ENCODE peak calls at places on chromosomes 16 and 17, in four cellular contexts. One of them, this sample, is unnamed.

GRCh38 chr17:50660042-50660886 is 25.6 kb downstream of the ABCC3 start:
- DNase-seq in cardiac muscle cell: peak
- DNase-seq in Calu3: no peak
- DNase-seq in heart left ventricle: peak
- DNase-seq in this sample: no peak

GRCh38 chr17:65079489-65079900 is 23.0 kb upstream of the GNA13 start:
- DNase-seq in heart left ventricle: no peak
- DNase-seq in Calu3: no peak
- DNase-seq in cardiac muscle cell: no peak
- DNase-seq in this sample: no peak

GRCh38 chr16:24568392-24568791 is 29.0 kb downstream of the RBBP6 start:
- DNase-seq in cardiac muscle cell: peak
- DNase-seq in heart left ventricle: no peak
- DNase-seq in Calu3: no peak
- DNase-seq in this sample: no peak

GRCh38 chr17:75525806-75526554 is 483 bp downstream of the LLGL2 start:
- DNase-seq in heart left ventricle: no peak
- DNase-seq in cardiac muscle cell: no peak
- DNase-seq in Calu3: peak
- DNase-seq in this sample: no peak

GRCh38 chr17:77371117-77371887 is 230.5 kb downstream of the SEC14L1 start:
- DNase-seq in cardiac muscle cell: peak
- DNase-seq in Calu3: no peak
- DNase-seq in heart left ventricle: peak
- DNase-seq in this sample: no peak

GRCh38 chr16:88599092-88599733 is 29.0 kb downstream of the ZC3H18 start:
- DNase-seq in cardiac muscle cell: peak
- DNase-seq in Calu3: no peak
- DNase-seq in heart left ventricle: peak
- DNase-seq in this sample: no peak

GRCh38 chr16:56600398-56600999 is 7.9 kb upstream of the MT2A start:
- DNase-seq in heart left ventricle: no peak
- DNase-seq in Calu3: peak
- DNase-seq in cardiac muscle cell: peak
- DNase-seq in this sample: no peak

GRCh38 chr17:2297023-2297422 is 6.6 kb downstream of the SMG6 start:
- DNase-seq in heart left ventricle: no peak
- DNase-seq in Calu3: no peak
- DNase-seq in cardiac muscle cell: no peak
- DNase-seq in this sample: no peak

GRCh38 chr17:60158751-60159478 is 9.1 kb downstream of the CA4 start:
- DNase-seq in Calu3: no peak
- DNase-seq in heart left ventricle: no peak
- DNase-seq in cardiac muscle cell: peak
- DNase-seq in this sample: no peak

GRCh38 chr17:50787106-50787505 is 19.8 kb upstream of the ANKRD40CL start:
- DNase-seq in Calu3: no peak
- DNase-seq in heart left ventricle: no peak
- DNase-seq in cardiac muscle cell: no peak
- DNase-seq in this sample: no peak

GRCh38 chr16:85008267-85008666 is 3.1 kb downstream of the ZDHHC7 start:
- DNase-seq in heart left ventricle: no peak
- DNase-seq in Calu3: no peak
- DNase-seq in cardiac muscle cell: no peak
- DNase-seq in this sample: no peak

GRCh38 chr17:8941520-8941919 is 24.0 kb downstream of the PIK3R5 start:
- DNase-seq in heart left ventricle: no peak
- DNase-seq in Calu3: no peak
- DNase-seq in cardiac muscle cell: no peak
- DNase-seq in this sample: no peak

GRCh38 chr17:50028207-50029120 is 27.4 kb upstream of the ITGA3 start:
- DNase-seq in Calu3: peak
- DNase-seq in cardiac muscle cell: peak
- DNase-seq in heart left ventricle: no peak
- DNase-seq in this sample: no peak

GRCh38 chr16:66085651-66086050 is 280.8 kb upstream of the CDH5 start:
- DNase-seq in cardiac muscle cell: no peak
- DNase-seq in heart left ventricle: no peak
- DNase-seq in Calu3: no peak
- DNase-seq in this sample: no peak

GRCh38 chr17:63881935-63882601 is at the start of gene GH2:
- DNase-seq in cardiac muscle cell: peak
- DNase-seq in heart left ventricle: no peak
- DNase-seq in Calu3: peak
- DNase-seq in this sample: peak

GRCh38 chr17:49545007-49545660 is 30.5 kb upstream of the NXPH3 start:
- DNase-seq in Calu3: no peak
- DNase-seq in cardiac muscle cell: no peak
- DNase-seq in heart left ventricle: no peak
- DNase-seq in this sample: no peak

GRCh38 chr17:82449883-82450356 is 632 bp downstream of the CYBC1 start:
- DNase-seq in cardiac muscle cell: no peak
- DNase-seq in Calu3: no peak
- DNase-seq in heart left ventricle: no peak
- DNase-seq in this sample: no peak

GRCh38 chr16:88331989-88332920 is 50.5 kb upstream of the ZNF469 start:
- DNase-seq in cardiac muscle cell: peak
- DNase-seq in heart left ventricle: no peak
- DNase-seq in Calu3: peak
- DNase-seq in this sample: no peak

GRCh38 chr16:85394511-85395206 is 218.5 kb upstream of the GSE1 start:
- DNase-seq in heart left ventricle: no peak
- DNase-seq in Calu3: no peak
- DNase-seq in cardiac muscle cell: no peak
- DNase-seq in this sample: no peak

GRCh38 chr17:5019475-5019956 is 15.7 kb downstream of the SLC52A1 start:
- DNase-seq in heart left ventricle: no peak
- DNase-seq in Calu3: no peak
- DNase-seq in cardiac muscle cell: peak
- DNase-seq in this sample: peak

GRCh38 chr16:56300901-56301351 is 109.6 kb downstream of the GNAO1 start:
- DNase-seq in cardiac muscle cell: no peak
- DNase-seq in Calu3: no peak
- DNase-seq in heart left ventricle: no peak
- DNase-seq in this sample: no peak

GRCh38 chr16:13507530-13507929 is 412.4 kb upstream of the ERCC4 start:
- DNase-seq in cardiac muscle cell: no peak
- DNase-seq in heart left ventricle: no peak
- DNase-seq in Calu3: no peak
- DNase-seq in this sample: no peak

DNA sequence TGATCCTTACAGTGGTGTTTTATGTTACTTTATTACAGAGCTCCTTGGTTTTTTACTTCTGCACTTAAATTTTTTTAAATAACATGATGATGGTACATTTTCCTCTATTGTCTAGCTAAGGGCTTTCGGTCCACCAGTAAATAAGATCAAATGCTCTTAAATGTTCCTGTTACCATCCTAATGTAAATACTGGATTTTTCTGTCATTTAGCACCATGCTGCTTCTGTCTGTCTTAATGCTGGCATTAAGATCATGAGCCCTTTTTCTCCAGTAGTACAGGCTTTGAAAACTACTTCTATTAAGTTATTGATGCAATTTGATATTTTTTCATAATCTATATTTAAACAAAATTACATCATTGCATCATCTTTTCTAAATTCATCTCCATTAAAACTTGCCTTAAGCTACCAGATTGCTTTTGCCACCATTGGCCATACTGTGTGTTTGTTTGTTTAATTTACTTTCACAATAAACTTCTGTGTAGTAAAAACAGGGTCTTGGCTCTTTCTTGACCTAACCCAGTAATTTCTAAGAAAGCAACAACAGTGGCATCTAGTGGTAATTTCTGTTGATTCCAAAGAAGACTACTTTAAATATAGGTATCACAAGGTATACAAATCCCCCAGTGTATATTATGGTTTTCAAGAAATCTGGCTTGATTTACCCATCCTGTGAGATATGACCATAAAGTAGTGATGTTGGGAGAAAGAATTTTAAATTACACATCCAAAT is 9.0 kb upstream of the PHAF1 start:
- DNase-seq in Calu3: no peak
- DNase-seq in heart left ventricle: no peak
- DNase-seq in cardiac muscle cell: peak
- DNase-seq in this sample: no peak
- TF ChIP-seq CTCF in Calu3: no peak
- TF ChIP-seq CTCF in heart left ventricle: no peak
- TF ChIP-seq CTCF in cardiac muscle cell: peak
- TF ChIP-seq CTCF in this sample: no peak

GRCh38 chr16:50244140-50244503 is 22.2 kb upstream of the ADCY7 start:
- DNase-seq in Calu3: no peak
- DNase-seq in cardiac muscle cell: no peak
- DNase-seq in heart left ventricle: no peak
- DNase-seq in this sample: no peak

GRCh38 chr16:50246299-50247122 is 19.8 kb upstream of the ADCY7 start:
- DNase-seq in cardiac muscle cell: no peak
- DNase-seq in heart left ventricle: peak
- DNase-seq in Calu3: peak
- DNase-seq in this sample: peak

GRCh38 chr16:50247123-50247905 is 19.0 kb upstream of the ADCY7 start:
- DNase-seq in heart left ventricle: no peak
- DNase-seq in Calu3: no peak
- DNase-seq in cardiac muscle cell: no peak
- DNase-seq in this sample: no peak

GRCh38 chr16:50245417-50246298 is 20.7 kb upstream of the ADCY7 start:
- DNase-seq in heart left ventricle: peak
- DNase-seq in Calu3: peak
- DNase-seq in cardiac muscle cell: peak
- DNase-seq in this sample: peak

GRCh38 chr16:50244504-50245416 is 21.6 kb upstream of the ADCY7 start:
- DNase-seq in heart left ventricle: no peak
- DNase-seq in cardiac muscle cell: no peak
- DNase-seq in Calu3: no peak
- DNase-seq in this sample: no peak
- TF ChIP-seq CTCF in heart left ventricle: no peak
- TF ChIP-seq CTCF in cardiac muscle cell: no peak
- TF ChIP-seq CTCF in Calu3: no peak
- TF ChIP-seq CTCF in this sample: no peak

GRCh38 chr16:2818278-2818876 is 1.3 kb downstream of the PRSS21 start:
- DNase-seq in cardiac muscle cell: no peak
- DNase-seq in Calu3: no peak
- DNase-seq in heart left ventricle: no peak
- DNase-seq in this sample: no peak

GRCh38 chr16:2817496-2818277 is 650 bp downstream of the PRSS21 start:
- DNase-seq in heart left ventricle: no peak
- DNase-seq in cardiac muscle cell: no peak
- DNase-seq in Calu3: no peak
- DNase-seq in this sample: no peak

GRCh38 chr16:2815299-2815771 is 1.7 kb upstream of the PRSS21 start:
- DNase-seq in cardiac muscle cell: no peak
- DNase-seq in heart left ventricle: no peak
- DNase-seq in Calu3: no peak
- DNase-seq in this sample: no peak

GRCh38 chr16:2814757-2815298 is 2.2 kb upstream of the PRSS21 start:
- DNase-seq in heart left ventricle: no peak
- DNase-seq in Calu3: no peak
- DNase-seq in cardiac muscle cell: no peak
- DNase-seq in this sample: no peak

DNA sequence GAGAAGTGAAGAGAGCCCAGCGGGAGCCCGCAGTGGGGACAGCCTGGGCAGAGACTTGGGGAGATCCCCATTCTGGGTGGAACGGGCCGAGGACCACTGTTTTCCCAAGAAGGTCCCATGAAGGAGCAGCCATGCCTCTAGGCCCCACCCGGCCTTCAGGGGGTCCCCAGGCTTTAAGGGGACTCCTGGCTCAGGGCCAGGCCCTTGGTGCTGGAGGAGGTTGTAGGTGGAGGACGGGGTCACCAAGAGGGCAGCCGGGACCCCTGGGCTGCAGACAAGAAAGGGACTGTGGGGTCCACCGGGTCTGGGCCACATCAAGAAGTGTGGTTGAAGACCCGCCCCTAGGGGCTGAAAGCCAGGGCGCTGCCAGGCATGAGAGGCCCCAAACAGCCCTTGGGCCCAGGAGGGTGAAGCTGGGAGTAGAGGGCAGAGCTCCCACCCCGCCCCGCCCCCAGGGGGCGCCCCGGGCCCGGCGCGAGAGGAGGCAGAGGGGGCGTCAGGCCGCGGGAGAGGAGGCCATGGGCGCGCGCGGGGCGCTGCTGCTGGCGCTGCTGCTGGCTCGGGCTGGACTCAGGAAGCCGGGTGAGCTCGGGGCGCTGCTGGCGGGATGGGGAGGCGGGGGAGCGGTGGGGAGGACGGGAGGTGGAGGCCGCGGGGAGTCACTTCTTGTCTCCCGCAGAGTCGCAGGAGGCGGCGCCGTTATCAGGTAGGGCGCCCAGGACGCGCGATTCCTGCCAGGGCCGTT is at the start of gene PRSS21:
- DNase-seq in cardiac muscle cell: no peak
- DNase-seq in heart left ventricle: no peak
- DNase-seq in Calu3: no peak
- DNase-seq in this sample: no peak
- TF ChIP-seq CTCF in cardiac muscle cell: no peak
- TF ChIP-seq CTCF in heart left ventricle: peak
- TF ChIP-seq CTCF in Calu3: peak
- TF ChIP-seq CTCF in this sample: no peak

GRCh38 chr17:69082696-69083095 is 22.0 kb upstream of the ABCA9 start:
- DNase-seq in heart left ventricle: no peak
- DNase-seq in cardiac muscle cell: no peak
- DNase-seq in Calu3: no peak
- DNase-seq in this sample: no peak

GRCh38 chr17:69088643-69089200 is 28.0 kb upstream of the ABCA9 start:
- DNase-seq in heart left ventricle: no peak
- DNase-seq in Calu3: no peak
- DNase-seq in cardiac muscle cell: no peak
- DNase-seq in this sample: no peak

GRCh38 chr17:69090365-69090764 is 29.6 kb upstream of the ABCA9 start:
- DNase-seq in cardiac muscle cell: no peak
- DNase-seq in Calu3: no peak
- DNase-seq in heart left ventricle: no peak
- DNase-seq in this sample: no peak

GRCh38 chr17:69084911-69085310 is 24.2 kb upstream of the ABCA9 start:
- DNase-seq in cardiac muscle cell: no peak
- DNase-seq in heart left ventricle: no peak
- DNase-seq in Calu3: peak
- DNase-seq in this sample: no peak
- TF ChIP-seq CTCF in cardiac muscle cell: peak
- TF ChIP-seq CTCF in heart left ventricle: no peak
- TF ChIP-seq CTCF in Calu3: peak
- TF ChIP-seq CTCF in this sample: no peak